ENCODE peak calls at places on chromosomes 12 and 14, in seven cellular contexts. J, Z, D, E, H, R and N are unnamed samples.

GRCh38 chr12:16303939-16304338 is 26.5 kb upstream of the SLC15A5 start:
- DNase-seq in D (no peak), E (no peak), R (no peak), Z (no peak), H (no peak), J (no peak), N (no peak)

GRCh38 chr12:88897723-88898122 is 317.5 kb upstream of the KITLG start:
- DNase-seq in H (no peak), J (no peak), D (no peak), R (no peak), E (peak; percentile 32), Z (no peak), N (no peak)

GRCh38 chr14:40413146-40413545 is 980.9 kb upstream of the FBXO33 start:
- DNase-seq in D (no peak), Z (no peak), E (no peak), R (no peak), H (no peak), J (no peak), N (peak; percentile 27)

GRCh38 chr12:24901975-24902461 is 46.9 kb downstream of the BCAT1 start:
- DNase-seq in Z (peak; percentile 89), H (peak; percentile 81), D (no peak), E (no peak), R (no peak), J (no peak), N (no peak)

GRCh38 chr12:57765003-57765697 is 1.7 kb downstream of the CYP27B1 start:
- DNase-seq in H (peak; percentile 86), R (peak; percentile 21), J (no peak), Z (peak; percentile 73), D (peak; percentile 50), E (peak; percentile 69), N (peak; percentile 55)

GRCh38 chr14:75984674-75985073 is 889 bp upstream of the IFT43 start:
- DNase-seq in H (no peak), Z (no peak), E (no peak), D (no peak), J (no peak), R (no peak), N (peak; percentile 23)

GRCh38 chr12:14272954-14273910 is 92.2 kb upstream of the ATF7IP start:
- DNase-seq in Z (no peak), D (no peak), J (no peak), H (no peak), R (no peak), E (no peak), N (peak; percentile 21)

GRCh38 chr12:33825442-33825841 is 196.9 kb upstream of the ALG10 start:
- DNase-seq in E (no peak), R (no peak), D (no peak), Z (no peak), J (no peak), H (no peak), N (peak; percentile 77)

GRCh38 chr14:70096866-70097265 is 91.9 kb downstream of the SLC8A3 start:
- DNase-seq in J (no peak), H (peak; percentile 75), Z (peak; percentile 68), E (peak; percentile 45), D (peak; percentile 27), R (no peak), N (peak; percentile 33)

GRCh38 chr12:120170631-120171030 is 23.9 kb downstream of the GCN1 start:
- DNase-seq in E (no peak), H (no peak), Z (no peak), R (no peak), J (no peak), D (no peak), N (no peak)
- TF ChIP-seq EZH2phosphoT487 in E (no peak), H (no peak), Z (no peak), R (no peak), J (no peak), D (no peak), N (no peak)

GRCh38 chr12:51862947-51863346 is 14.4 kb upstream of the FIGNL2 start:
- DNase-seq in D (no peak), E (no peak), J (no peak), R (no peak), Z (peak; percentile 83), H (peak; percentile 82), N (no peak)

GRCh38 chr12:51865470-51865745 is 16.9 kb upstream of the FIGNL2 start:
- DNase-seq in J (no peak), E (no peak), R (no peak), H (no peak), D (no peak), Z (no peak), N (no peak)

GRCh38 chr12:51864701-51865469 is 16.4 kb upstream of the FIGNL2 start:
- DNase-seq in Z (peak; percentile 72), H (peak; percentile 60), J (no peak), D (peak; percentile 59), E (no peak), R (no peak), N (no peak)

GRCh38 chr12:51863363-51863920 is 14.9 kb upstream of the FIGNL2 start:
- DNase-seq in J (no peak), D (no peak), H (no peak), R (no peak), Z (peak; percentile 78), E (no peak), N (no peak)

DNA sequence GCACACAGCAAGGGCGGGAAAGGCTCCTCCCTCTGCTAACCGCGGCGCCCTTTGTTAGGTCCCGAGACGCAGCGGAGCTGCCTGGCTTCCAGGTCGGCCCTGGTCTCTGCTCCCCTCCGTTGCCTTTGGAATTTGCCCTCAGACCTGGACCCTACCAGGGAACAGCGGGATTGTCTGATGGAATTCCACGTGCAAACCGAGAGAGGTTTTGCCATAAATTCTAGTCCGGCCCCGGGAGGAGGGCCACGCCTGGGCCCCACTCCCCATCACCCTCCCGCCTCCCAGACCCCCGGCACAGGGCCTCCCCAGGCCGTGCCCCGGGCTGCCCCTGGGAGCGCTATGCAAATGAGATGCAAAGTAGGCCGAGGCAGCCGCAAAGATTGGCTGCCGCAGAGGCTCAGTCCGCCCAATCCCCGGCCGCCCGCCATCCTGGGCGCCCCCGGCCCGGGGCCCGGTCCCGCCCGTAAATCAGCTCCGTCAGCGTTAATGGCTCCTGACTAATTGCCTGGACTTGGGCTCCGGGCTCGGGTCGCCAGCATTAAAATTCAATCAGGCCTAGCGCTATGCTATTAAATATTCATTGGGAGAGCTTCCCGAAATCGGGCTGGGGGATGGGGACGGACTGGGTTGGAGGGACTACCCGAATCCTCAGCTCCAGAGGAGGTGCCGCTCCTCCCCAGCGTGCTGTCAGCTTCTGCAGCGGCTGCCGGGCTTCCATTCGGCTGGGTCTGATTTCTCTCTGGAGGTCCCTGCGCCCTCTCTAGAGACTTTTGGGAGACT is 15.6 kb upstream of the FIGNL2 start:
- DNase-seq in Z (peak; percentile 92), E (peak; percentile 27), J (no peak), R (no peak), H (peak; percentile 94), D (peak; percentile 74), N (no peak)
- TF ChIP-seq EZH2 in Z (no peak), E (no peak), J (no peak), R (no peak), H (no peak), D (no peak), N (no peak)

DNA sequence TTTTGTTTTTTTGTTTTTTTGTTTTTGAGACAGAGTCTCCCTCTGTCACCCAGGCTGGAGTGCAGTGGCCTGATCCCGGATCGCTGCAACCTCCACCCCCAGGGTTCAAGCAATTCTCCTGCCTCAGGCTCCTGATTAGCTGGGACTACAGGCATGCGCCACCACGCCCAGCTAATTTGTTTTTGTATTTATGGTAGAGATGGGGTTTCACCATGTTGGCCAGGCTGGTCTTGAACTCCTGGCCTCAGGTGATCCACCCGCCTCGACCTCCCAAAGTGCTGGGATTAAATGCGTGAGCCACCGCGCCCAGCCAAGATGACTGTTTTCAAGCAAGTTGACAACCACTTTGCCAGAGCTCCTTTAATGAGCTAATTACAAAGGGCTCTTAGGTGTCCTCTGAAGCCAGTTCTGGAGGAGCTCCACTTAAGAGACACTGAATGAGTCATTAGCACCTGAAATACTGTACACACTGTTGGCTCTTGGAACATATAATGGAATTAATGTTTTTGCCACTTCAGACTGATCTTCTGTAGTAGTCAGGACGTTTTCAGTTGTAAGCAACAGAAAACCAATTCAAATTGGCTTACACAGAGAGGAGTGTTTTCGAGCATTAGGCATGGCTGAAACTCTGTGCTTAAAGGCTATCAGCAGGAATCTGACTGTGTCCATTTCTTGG is 55.4 kb upstream of the MED13L start:
- DNase-seq in H (no peak), R (no peak), E (no peak), Z (no peak), D (no peak), J (no peak), N (no peak)
- H2AFZ ChIP-seq in H (peak overlapping the region; percentile 85), R (no peak overlapping the region), E (no peak overlapping the region), Z (no peak overlapping the region), D (no peak overlapping the region), J (peak overlapping the region; percentile 17), N (no peak overlapping the region)

DNA sequence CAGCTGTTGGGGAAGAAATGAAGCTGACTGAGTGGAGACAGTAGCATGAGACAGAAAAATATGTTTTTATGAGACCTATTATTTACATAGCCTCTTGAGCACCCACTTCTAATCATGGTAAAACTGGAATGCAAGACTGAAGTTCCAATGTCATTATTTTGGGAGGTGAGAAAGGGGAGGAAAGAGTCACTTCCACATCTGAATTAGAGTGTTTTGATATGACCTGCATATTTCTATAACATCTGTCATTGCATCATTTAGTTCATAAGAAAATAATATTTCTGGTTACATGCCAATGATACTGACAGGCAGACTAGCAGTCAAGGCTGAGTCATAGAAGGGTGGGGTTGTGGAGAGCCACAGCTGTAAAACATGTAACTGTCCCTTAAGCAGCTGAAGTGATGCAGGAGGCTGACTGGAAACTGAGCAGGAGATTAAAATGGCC is 26.7 kb downstream of the NTN4 start:
- DNase-seq in E (peak; percentile 86), H (no peak), R (no peak), D (peak; percentile 63), J (peak; percentile 52), Z (no peak), N (peak; percentile 96)
- TF ChIP-seq EZH2phosphoT487 in E (no peak), H (no peak), R (no peak), D (no peak), J (no peak), Z (no peak), N (no peak)

GRCh38 chr14:23345987-23346692 is 6.5 kb downstream of the SLC22A17 start:
- DNase-seq in J (no peak), E (no peak), R (no peak), Z (peak; percentile 36), H (peak; percentile 38), D (no peak), N (no peak)
- TF ChIP-seq EZH2 in J (no peak), E (no peak), R (no peak), Z (no peak), H (no peak), D (no peak), N (no peak)

GRCh38 chr14:61462566-61463195 is 141.3 kb downstream of the PRKCH start:
- DNase-seq in E (peak; percentile 84), J (no peak), Z (no peak), D (peak; percentile 55), H (no peak), R (no peak), N (peak; percentile 91)
- H2AFZ ChIP-seq in E (no peak overlapping the region), J (no peak overlapping the region), Z (no peak overlapping the region), D (no peak overlapping the region), H (no peak overlapping the region), R (no peak overlapping the region), N (no peak overlapping the region)